ENCODE peak calls at places on chromosomes 6 and 20, in four cellular contexts. One of them, this sample, is unnamed.

GRCh38 chr6:66926060-66926459 is 1219.0 kb upstream of the EYS start:
- DNase-seq in anterior cingulate cortex: no peak
- DNase-seq in AG09319: no peak
- DNase-seq in spleen: no peak
- DNase-seq in this sample: no peak

GRCh38 chr6:131950767-131951575 is at the start of gene CCN2:
- DNase-seq in spleen: peak; percentile 85
- DNase-seq in AG09319: peak; percentile 99
- DNase-seq in anterior cingulate cortex: peak; percentile 27
- DNase-seq in this sample: no peak

GRCh38 chr20:29497261-29497671 is 1760.2 kb upstream of the DEFB115 start:
- DNase-seq in AG09319: no peak
- DNase-seq in spleen: peak; percentile 74
- DNase-seq in anterior cingulate cortex: no peak
- DNase-seq in this sample: peak; percentile 54

GRCh38 chr20:62117658-62118057 is 4.6 kb upstream of the LSM14B start:
- DNase-seq in anterior cingulate cortex: no peak
- DNase-seq in spleen: peak; percentile 93
- DNase-seq in AG09319: no peak
- DNase-seq in this sample: no peak

GRCh38 chr20:46047821-46048220 is 18.8 kb downstream of the SLC12A5 start:
- DNase-seq in anterior cingulate cortex: no peak
- DNase-seq in spleen: no peak
- DNase-seq in AG09319: no peak
- DNase-seq in this sample: no peak

GRCh38 chr6:112231609-112232060 is 22.7 kb downstream of the LAMA4 start:
- DNase-seq in anterior cingulate cortex: no peak
- DNase-seq in spleen: no peak
- DNase-seq in AG09319: no peak
- DNase-seq in this sample: no peak

GRCh38 chr6:36104836-36105235 is 25.5 kb upstream of the MAPK13 start:
- DNase-seq in anterior cingulate cortex: no peak
- DNase-seq in spleen: no peak
- DNase-seq in AG09319: no peak
- DNase-seq in this sample: no peak

GRCh38 chr6:29958916-29959315 is 16.6 kb downstream of the HLA-A start:
- DNase-seq in spleen: no peak
- DNase-seq in AG09319: no peak
- DNase-seq in anterior cingulate cortex: no peak
- DNase-seq in this sample: no peak

GRCh38 chr6:6885521-6886088 is 222.2 kb upstream of the RREB1 start:
- DNase-seq in spleen: peak; percentile 91
- DNase-seq in AG09319: no peak
- DNase-seq in anterior cingulate cortex: peak; percentile 25
- DNase-seq in this sample: peak; percentile 69

GRCh38 chr20:63775096-63775978 is 35.8 kb downstream of the SLC2A4RG start:
- DNase-seq in AG09319: no peak
- DNase-seq in spleen: no peak
- DNase-seq in anterior cingulate cortex: no peak
- DNase-seq in this sample: no peak

GRCh38 chr20:13147071-13147961 is 73.8 kb upstream of the ISM1 start:
- DNase-seq in AG09319: no peak
- DNase-seq in spleen: no peak
- DNase-seq in anterior cingulate cortex: no peak
- DNase-seq in this sample: no peak

GRCh38 chr6:108767418-108768175 is 80.6 kb upstream of the ARMC2 start:
- DNase-seq in spleen: no peak
- DNase-seq in anterior cingulate cortex: no peak
- DNase-seq in AG09319: no peak
- DNase-seq in this sample: no peak

GRCh38 chr6:121965739-121966138 is 433.7 kb upstream of the HSF2 start:
- DNase-seq in anterior cingulate cortex: no peak
- DNase-seq in AG09319: peak; percentile 3
- DNase-seq in spleen: no peak
- DNase-seq in this sample: no peak

GRCh38 chr6:23441813-23442212 is 684.2 kb upstream of the NRSN1 start:
- DNase-seq in anterior cingulate cortex: no peak
- DNase-seq in spleen: no peak
- DNase-seq in AG09319: no peak
- DNase-seq in this sample: no peak

GRCh38 chr20:37610203-37610798 is 82.6 kb upstream of the BLCAP start:
- DNase-seq in AG09319: no peak
- DNase-seq in spleen: no peak
- DNase-seq in anterior cingulate cortex: no peak
- DNase-seq in this sample: no peak

GRCh38 chr20:51950926-51951325 is 148.6 kb upstream of the SALL4 start:
- DNase-seq in anterior cingulate cortex: no peak
- DNase-seq in AG09319: no peak
- DNase-seq in spleen: no peak
- DNase-seq in this sample: no peak

GRCh38 chr20:5448449-5449118 is 131.8 kb upstream of the PROKR2 start:
- DNase-seq in anterior cingulate cortex: peak; percentile 21
- DNase-seq in spleen: no peak
- DNase-seq in AG09319: no peak
- DNase-seq in this sample: peak; percentile 67

GRCh38 chr6:79874531-79875132 is 72.7 kb downstream of the ELOVL4 start:
- DNase-seq in spleen: no peak
- DNase-seq in AG09319: no peak
- DNase-seq in anterior cingulate cortex: no peak
- DNase-seq in this sample: peak; percentile 23

GRCh38 chr6:137799950-137800568 is 67.0 kb upstream of the TNFAIP3 start:
- DNase-seq in anterior cingulate cortex: no peak
- DNase-seq in spleen: no peak
- DNase-seq in AG09319: no peak
- DNase-seq in this sample: peak; percentile 77

GRCh38 chr6:127384007-127384406 is 40.6 kb upstream of the ECHDC1 start:
- DNase-seq in anterior cingulate cortex: no peak
- DNase-seq in spleen: no peak
- DNase-seq in AG09319: no peak
- DNase-seq in this sample: no peak

GRCh38 chr6:3165631-3166534 is 8.5 kb upstream of the TUBB2A start:
- DNase-seq in AG09319: no peak
- DNase-seq in anterior cingulate cortex: no peak
- DNase-seq in spleen: no peak
- DNase-seq in this sample: no peak